ENCODE peak calls at places on chromosomes 12 and 14, in seven cellular contexts. H, A, C, Q, I, K and G are unnamed samples.

GRCh38 chr14:85533821-85534271 is 3.9 kb downstream of the FLRT2 start:
- DNase-seq in H (no peak), A (peak; percentile 37), C (peak; percentile 68), Q (no peak), I (peak; percentile 21), K (peak; percentile 23), G (no peak)

GRCh38 chr14:80538633-80539375 is 327.5 kb upstream of the DIO2 start:
- DNase-seq in H (no peak), A (no peak), C (no peak), Q (no peak), I (no peak), K (no peak), G (no peak)

GRCh38 chr12:53051058-53051880 is 1.4 kb downstream of the TNS2 start:
- DNase-seq in H (no peak), A (peak; percentile 89), C (peak; percentile 95), Q (peak; percentile 96), I (peak; percentile 91), K (peak; percentile 81), G (no peak)

GRCh38 chr12:21941522-21942376 is 523 bp upstream of the ABCC9 start:
- DNase-seq in H (no peak), A (peak; percentile 69), C (peak; percentile 91), Q (peak; percentile 77), I (peak; percentile 15), K (peak; percentile 46), G (peak; percentile 73)

GRCh38 chr14:95101736-95102677 is 55.3 kb downstream of the DICER1 start:
- DNase-seq in H (no peak), A (no peak), C (no peak), Q (no peak), I (no peak), K (no peak), G (no peak)

GRCh38 chr14:57848353-57848752 is 17.5 kb downstream of the SLC35F4 start:
- DNase-seq in H (no peak), A (peak; percentile 97), C (no peak), Q (no peak), I (no peak), K (no peak), G (peak; percentile 68)

GRCh38 chr12:4276524-4277204 is 3.1 kb downstream of the CCND2 start:
- DNase-seq in H (peak; percentile 90), A (peak; percentile 88), C (peak; percentile 89), Q (peak; percentile 89), I (peak; percentile 89), K (peak; percentile 95), G (peak; percentile 90)

GRCh38 chr14:63727231-63727735 is 582 bp downstream of the SGPP1 start:
- DNase-seq in H (no peak), A (peak; percentile 34), C (peak; percentile 85), Q (peak; percentile 71), I (peak; percentile 67), K (peak; percentile 48), G (peak; percentile 43)

GRCh38 chr14:69703047-69704046 is 63.6 kb upstream of the SRSF5 start:
- DNase-seq in H (no peak), A (no peak), C (no peak), Q (no peak), I (no peak), K (no peak), G (no peak)

GRCh38 chr12:79063258-79063657 is 198.7 kb downstream of the SYT1 start:
- DNase-seq in H (no peak), A (no peak), C (no peak), Q (no peak), I (no peak), K (peak; percentile 61), G (peak; percentile 22)

GRCh38 chr12:57332646-57333312 is 81.8 kb upstream of the STAC3 start:
- DNase-seq in H (no peak), A (peak; percentile 59), C (no peak), Q (no peak), I (no peak), K (peak; percentile 13), G (peak; percentile 36)

GRCh38 chr14:68295316-68295816 is 475.8 kb downstream of the RAD51B start:
- DNase-seq in H (no peak), A (no peak), C (no peak), Q (no peak), I (peak; percentile 83), K (peak; percentile 54), G (no peak)

GRCh38 chr14:23066855-23067744 is 9.8 kb upstream of the CDH24 start:
- DNase-seq in H (no peak), A (no peak), C (peak; percentile 66), Q (peak; percentile 39), I (no peak), K (no peak), G (no peak)

GRCh38 chr12:5200276-5201087 is 156.8 kb downstream of the KCNA5 start:
- DNase-seq in H (peak; percentile 33), A (peak; percentile 5), C (peak; percentile 82), Q (no peak), I (peak; percentile 79), K (no peak), G (no peak)

GRCh38 chr12:31590730-31591307 is at the start of gene DENND5B:
- DNase-seq in H (peak; percentile 82), A (peak; percentile 44), C (peak; percentile 92), Q (peak; percentile 86), I (peak; percentile 85), K (peak; percentile 76), G (peak; percentile 59)

GRCh38 chr12:43884683-43885410 is 49.0 kb downstream of the TMEM117 start:
- DNase-seq in H (no peak), A (no peak), C (no peak), Q (no peak), I (no peak), K (no peak), G (no peak)

GRCh38 chr14:77965919-77966435 is 166.1 kb downstream of the ADCK1 start:
- DNase-seq in H (peak; percentile 12), A (peak; percentile 37), C (peak; percentile 88), Q (no peak), I (peak; percentile 22), K (peak; percentile 43), G (peak; percentile 15)
- H3K4me3 ChIP-seq in H (peak overlapping the region; percentile 25), A (no peak overlapping the region), C (peak overlapping the region; percentile 8), Q (no peak overlapping the region), I (no peak overlapping the region), K (peak overlapping the region; percentile 38), G (peak overlapping the region; percentile 48)

GRCh38 chr14:51552275-51552674 is 99.4 kb upstream of the FRMD6 start:
- DNase-seq in H (no peak), A (no peak), C (no peak), Q (no peak), I (no peak), K (no peak), G (no peak)
- TF ChIP-seq CTCF in H (no peak), A (peak; percentile 2), C (no peak), Q (no peak), I (no peak), K (peak; percentile 2), G (peak; percentile 8)

GRCh38 chr12:77045183-77045582 is 20.2 kb downstream of the E2F7 start:
- DNase-seq in H (no peak), A (no peak), C (no peak), Q (no peak), I (no peak), K (no peak), G (no peak)
- H3K4me3 ChIP-seq in H (no peak overlapping the region), A (no peak overlapping the region), C (no peak overlapping the region), Q (no peak overlapping the region), I (no peak overlapping the region), K (no peak overlapping the region), G (no peak overlapping the region)

DNA sequence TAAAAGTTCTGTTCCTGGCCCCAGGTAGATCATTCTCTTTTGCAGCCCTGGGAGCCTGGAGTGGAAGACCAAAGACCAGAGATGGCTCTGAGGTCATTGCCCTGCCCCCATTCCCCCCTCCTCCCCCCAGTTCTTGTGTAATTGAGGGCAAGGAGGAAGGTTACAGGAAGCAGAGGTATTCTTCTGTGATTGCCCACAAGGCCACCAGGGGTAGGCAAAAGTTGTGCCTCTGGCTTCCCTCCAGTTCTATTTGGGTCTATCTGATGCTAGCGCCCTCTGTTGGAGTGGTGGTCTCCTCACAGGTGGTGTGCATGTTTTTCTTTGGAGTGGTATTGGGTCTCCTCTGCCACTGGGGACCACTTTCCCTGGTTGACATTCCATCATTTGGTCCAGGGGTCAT is 41.2 kb upstream of the CRY1 start:
- DNase-seq in H (peak; percentile 14), A (peak; percentile 25), C (no peak), Q (no peak), I (peak; percentile 27), K (no peak), G (no peak)
- TF ChIP-seq CTCF in H (peak; percentile 49), A (peak; percentile 23), C (no peak), Q (no peak), I (no peak), K (peak; percentile 13), G (no peak)

GRCh38 chr12:124296295-124296915 is 1.5 kb downstream of the RFLNA start:
- DNase-seq in H (no peak), A (no peak), C (peak; percentile 65), Q (no peak), I (no peak), K (no peak), G (no peak)

GRCh38 chr12:124294686-124295315 is at the start of gene RFLNA:
- DNase-seq in H (no peak), A (no peak), C (no peak), Q (no peak), I (no peak), K (peak; percentile 14), G (no peak)

GRCh38 chr12:124296916-124297351 is 2.0 kb downstream of the RFLNA start:
- DNase-seq in H (no peak), A (no peak), C (peak; percentile 59), Q (no peak), I (no peak), K (no peak), G (no peak)

GRCh38 chr12:124297389-124297788 is 2.5 kb downstream of the RFLNA start:
- DNase-seq in H (no peak), A (no peak), C (no peak), Q (no peak), I (no peak), K (no peak), G (no peak)

GRCh38 chr12:124295431-124296058 is 652 bp downstream of the RFLNA start:
- DNase-seq in H (no peak), A (no peak), C (no peak), Q (no peak), I (no peak), K (no peak), G (no peak)
- H3K4me3 ChIP-seq in H (no peak overlapping the region), A (no peak overlapping the region), C (no peak overlapping the region), Q (peak overlapping the region; percentile 18), I (peak overlapping the region; percentile 15), K (peak overlapping the region; percentile 53), G (no peak overlapping the region)

GRCh38 chr12:14396071-14396470 is 30.6 kb downstream of the ATF7IP start:
- DNase-seq in H (no peak), A (no peak), C (no peak), Q (no peak), I (peak; percentile 52), K (no peak), G (no peak)

GRCh38 chr12:14393736-14394135 is 28.3 kb downstream of the ATF7IP start:
- DNase-seq in H (no peak), A (peak; percentile 47), C (no peak), Q (no peak), I (no peak), K (peak; percentile 42), G (peak; percentile 50)

GRCh38 chr12:14390885-14391530 is 25.5 kb downstream of the ATF7IP start:
- DNase-seq in H (no peak), A (no peak), C (no peak), Q (no peak), I (no peak), K (no peak), G (no peak)

GRCh38 chr12:14394317-14395058 is 29.0 kb downstream of the ATF7IP start:
- DNase-seq in H (peak; percentile 65), A (peak; percentile 75), C (no peak), Q (no peak), I (no peak), K (peak; percentile 84), G (peak; percentile 85)

GRCh38 chr12:14395059-14395778 is 29.7 kb downstream of the ATF7IP start:
- DNase-seq in H (no peak), A (no peak), C (no peak), Q (no peak), I (no peak), K (no peak), G (no peak)
- TF ChIP-seq CTCF in H (no peak), A (no peak), C (no peak), Q (no peak), I (no peak), K (no peak), G (no peak)